ENCODE peak calls at places on chromosomes 4 and X, in five cellular contexts. Z is natural killer cell treated with Interleukin-12 subunit alpha and Interleukin-12 subunit beta and Interleukin-15 and Interleukin-18, amount 100 ng/mL, for 72 hours; W is AG20443; O is mucosa of descending colon; Y is fibroblast of lung. V is an unnamed sample.

GRCh38 chr4:75673959-75674328 is 733 bp upstream of the G3BP2 start:
- DNase-seq in Z (no peak), W (no peak), O (no peak), Y (peak), V (no peak)

GRCh38 chr4:186688150-186688943 is 35.3 kb downstream of the FAT1 start:
- DNase-seq in Z (no peak), W (no peak), O (no peak), Y (no peak), V (no peak)

GRCh38 chr4:15656038-15656470 is 897 bp upstream of the FBXL5 start:
- DNase-seq in Z (no peak), W (no peak), O (no peak), Y (peak), V (no peak)

GRCh38 chr4:113565702-113566012 is 195.9 kb downstream of the CAMK2D start:
- DNase-seq in Z (no peak), W (no peak), O (no peak), Y (no peak), V (no peak)

GRCh38 chr4:158657291-158657690 is 14.4 kb downstream of the C4orf46 start:
- DNase-seq in Z (no peak), W (no peak), O (no peak), Y (no peak), V (no peak)

GRCh38 chrX:127908369-127908768 is 143.8 kb downstream of the ACTRT1 start:
- DNase-seq in Z (no peak), W (no peak), O (no peak), Y (no peak), V (no peak)

GRCh38 chr4:106816501-106816900 is 219.6 kb downstream of the DKK2 start:
- DNase-seq in Z (no peak), W (peak), O (no peak), Y (peak), V (no peak)

GRCh38 chr4:986949-987688 is at the start of gene IDUA:
- DNase-seq in Z (peak), W (peak), O (peak), Y (peak), V (no peak)

GRCh38 chrX:15973299-15973698 is 118.7 kb upstream of the AP1S2 start:
- DNase-seq in Z (no peak), W (peak), O (no peak), Y (peak), V (no peak)

GRCh38 chr4:122980860-122981259 is 58.5 kb upstream of the NUDT6 start:
- DNase-seq in Z (no peak), W (no peak), O (no peak), Y (no peak), V (no peak)

GRCh38 chr4:145703850-145704528 is 24.0 kb downstream of the C4orf51 start:
- DNase-seq in Z (no peak), W (no peak), O (no peak), Y (no peak), V (no peak)

GRCh38 chrX:20547649-20548051 is 280.9 kb upstream of the RPS6KA3 start:
- DNase-seq in Z (no peak), W (peak), O (peak), Y (peak), V (peak)

GRCh38 chr4:55939437-55939836 is 9.3 kb upstream of the CEP135 start:
- DNase-seq in Z (no peak), W (no peak), O (no peak), Y (no peak), V (no peak)

GRCh38 chr4:83207497-83208105 is 77.0 kb downstream of the COQ2 start:
- DNase-seq in Z (no peak), W (peak), O (no peak), Y (peak), V (no peak)

GRCh38 chr4:25358515-25359275 is 18.4 kb upstream of the ANAPC4 start:
- DNase-seq in Z (no peak), W (no peak), O (no peak), Y (no peak), V (no peak)

GRCh38 chr4:159227984-159228383 is 125.1 kb downstream of the RAPGEF2 start:
- DNase-seq in Z (no peak), W (peak), O (peak), Y (peak), V (peak)

GRCh38 chrX:56788717-56789122 is 59.7 kb downstream of the NBDY start:
- DNase-seq in Z (peak), W (no peak), O (no peak), Y (no peak), V (no peak)

GRCh38 chrX:40468033-40468979 is 112.5 kb upstream of the ATP6AP2 start:
- DNase-seq in Z (no peak), W (peak), O (peak), Y (peak), V (peak)

GRCh38 chr4:108166441-108167315 is 2.1 kb downstream of the LEF1 start:
- DNase-seq in Z (no peak), W (no peak), O (peak), Y (peak), V (no peak)